ENCODE peak calls at places on chromosomes 4 and X, in six cellular contexts. N is mucosa of descending colon, I is neural progenitor cell, L is T-helper 9 cell, T is aorta, V is lung microvascular endothelial cell. Y is an unnamed sample.

GRCh38 chr4:112766422-112766821 is 129.5 kb downstream of the LARP7 start:
- DNase-seq in V (peak), T (no peak), I (peak), N (peak), L (no peak), Y (peak)

GRCh38 chrX:38839944-38840343 is 38.7 kb downstream of the MID1IP1 start:
- DNase-seq in N (no peak), T (no peak), V (no peak), I (no peak), L (no peak), Y (no peak)

GRCh38 chrX:154353172-154353843 is 21.1 kb downstream of the FLNA start:
- DNase-seq in L (no peak), I (no peak), T (no peak), N (no peak), V (no peak), Y (no peak)

GRCh38 chrX:78822157-78822683 is 74.7 kb downstream of the LPAR4 start:
- DNase-seq in V (no peak), N (no peak), L (no peak), T (no peak), I (no peak), Y (no peak)

GRCh38 chrX:63350551-63350950 is 581 bp downstream of the SPIN4 start:
- DNase-seq in I (peak), V (no peak), T (peak), N (peak), L (no peak), Y (peak)

GRCh38 chr4:627751-628150 is 2.4 kb downstream of the PDE6B start:
- DNase-seq in N (no peak), L (no peak), T (peak), V (no peak), I (no peak), Y (no peak)

GRCh38 chr4:167230744-167231143 is 3.5 kb downstream of the SPOCK3 start:
- DNase-seq in N (no peak), L (no peak), I (no peak), T (no peak), V (no peak), Y (no peak)

GRCh38 chr4:90226734-90227133 is 99.5 kb downstream of the CCSER1 start:
- DNase-seq in I (no peak), V (no peak), N (no peak), L (no peak), T (no peak), Y (no peak)

GRCh38 chrX:68695206-68695845 is 47.9 kb downstream of the STARD8 start:
- DNase-seq in T (no peak), V (peak), N (no peak), L (no peak), I (no peak), Y (no peak)

GRCh38 chr4:106409901-106410889 is 41.6 kb upstream of the GIMD1 start:
- DNase-seq in V (no peak), L (no peak), T (no peak), N (no peak), I (no peak), Y (no peak)

GRCh38 chr4:182533948-182534347 is 290.7 kb downstream of the TENM3 start:
- DNase-seq in V (peak), I (no peak), N (no peak), L (no peak), T (no peak), Y (no peak)

GRCh38 chr4:89754531-89754930 is 82.4 kb downstream of the SNCA start:
- DNase-seq in V (peak), I (no peak), N (no peak), T (no peak), L (no peak), Y (no peak)

Y was measured in A673.